ENCODE peak calls at places on chromosome 16, in nine cellular contexts. One of them, this sample, is unnamed.

GRCh38 chr16:67199011-67199807 is at the start of gene ELMO3:
- DNase-seq in K562: peak
- DNase-seq in prostate gland: peak
- DNase-seq in HCT116: no peak
- DNase-seq in H1: peak
- DNase-seq in stomach: peak
- DNase-seq in GM12878: no peak
- DNase-seq in sigmoid colon: no peak
- DNase-seq in breast epithelium: peak
- DNase-seq in this sample: peak

GRCh38 chr16:51009813-51010212 is 141.3 kb downstream of the SALL1 start:
- DNase-seq in K562: no peak
- DNase-seq in H1: no peak
- DNase-seq in HCT116: no peak
- DNase-seq in prostate gland: no peak
- DNase-seq in sigmoid colon: no peak
- DNase-seq in GM12878: no peak
- DNase-seq in breast epithelium: no peak
- DNase-seq in stomach: no peak
- DNase-seq in this sample: no peak

GRCh38 chr16:66844342-66845079 is at the start of gene CA7:
- DNase-seq in stomach: no peak
- DNase-seq in HCT116: no peak
- DNase-seq in prostate gland: no peak
- DNase-seq in breast epithelium: no peak
- DNase-seq in H1: peak
- DNase-seq in K562: peak
- DNase-seq in GM12878: no peak
- DNase-seq in sigmoid colon: no peak
- DNase-seq in this sample: no peak

GRCh38 chr16:64858076-64858475 is 263.8 kb downstream of the CDH11 start:
- DNase-seq in GM12878: no peak
- DNase-seq in stomach: no peak
- DNase-seq in HCT116: no peak
- DNase-seq in breast epithelium: no peak
- DNase-seq in K562: no peak
- DNase-seq in prostate gland: no peak
- DNase-seq in sigmoid colon: no peak
- DNase-seq in H1: no peak
- DNase-seq in this sample: no peak

GRCh38 chr16:79757968-79758367 is 157.4 kb upstream of the MAF start:
- DNase-seq in sigmoid colon: no peak
- DNase-seq in GM12878: no peak
- DNase-seq in prostate gland: no peak
- DNase-seq in stomach: no peak
- DNase-seq in K562: no peak
- DNase-seq in HCT116: no peak
- DNase-seq in H1: no peak
- DNase-seq in breast epithelium: no peak
- DNase-seq in this sample: no peak

GRCh38 chr16:48831081-48831722 is 221.2 kb upstream of the N4BP1 start:
- DNase-seq in H1: peak
- DNase-seq in breast epithelium: no peak
- DNase-seq in GM12878: no peak
- DNase-seq in sigmoid colon: no peak
- DNase-seq in prostate gland: no peak
- DNase-seq in K562: peak
- DNase-seq in HCT116: peak
- DNase-seq in stomach: no peak
- DNase-seq in this sample: no peak

GRCh38 chr16:25110392-25110947 is 1.1 kb upstream of the LCMT1 start:
- DNase-seq in sigmoid colon: no peak
- DNase-seq in K562: no peak
- DNase-seq in prostate gland: no peak
- DNase-seq in breast epithelium: no peak
- DNase-seq in H1: no peak
- DNase-seq in GM12878: no peak
- DNase-seq in HCT116: no peak
- DNase-seq in stomach: no peak
- DNase-seq in this sample: peak

GRCh38 chr16:72137380-72138063 is 34.4 kb downstream of the PMFBP1 start:
- DNase-seq in stomach: no peak
- DNase-seq in prostate gland: no peak
- DNase-seq in H1: no peak
- DNase-seq in breast epithelium: no peak
- DNase-seq in K562: no peak
- DNase-seq in HCT116: no peak
- DNase-seq in sigmoid colon: no peak
- DNase-seq in GM12878: no peak
- DNase-seq in this sample: no peak

GRCh38 chr16:4372578-4373355 is 1.1 kb downstream of the VASN start:
- DNase-seq in stomach: peak
- DNase-seq in H1: no peak
- DNase-seq in HCT116: no peak
- DNase-seq in K562: peak
- DNase-seq in prostate gland: no peak
- DNase-seq in GM12878: no peak
- DNase-seq in sigmoid colon: peak
- DNase-seq in breast epithelium: no peak
- DNase-seq in this sample: no peak

GRCh38 chr16:75754126-75754525 is 27.8 kb upstream of the CPHXL start:
- DNase-seq in sigmoid colon: no peak
- DNase-seq in prostate gland: peak
- DNase-seq in H1: no peak
- DNase-seq in HCT116: no peak
- DNase-seq in breast epithelium: no peak
- DNase-seq in GM12878: no peak
- DNase-seq in stomach: peak
- DNase-seq in K562: no peak
- DNase-seq in this sample: peak

GRCh38 chr16:75476817-75477216 is 12.3 kb upstream of the TMEM170A start:
- DNase-seq in K562: no peak
- DNase-seq in GM12878: no peak
- DNase-seq in sigmoid colon: no peak
- DNase-seq in breast epithelium: no peak
- DNase-seq in H1: no peak
- DNase-seq in prostate gland: no peak
- DNase-seq in stomach: no peak
- DNase-seq in HCT116: no peak
- DNase-seq in this sample: no peak

GRCh38 chr16:23334421-23334853 is 32.3 kb downstream of the SCNN1B start:
- DNase-seq in GM12878: peak
- DNase-seq in H1: no peak
- DNase-seq in prostate gland: no peak
- DNase-seq in stomach: no peak
- DNase-seq in K562: no peak
- DNase-seq in breast epithelium: no peak
- DNase-seq in sigmoid colon: no peak
- DNase-seq in HCT116: no peak
- DNase-seq in this sample: no peak

GRCh38 chr16:53034306-53034705 is 18.4 kb downstream of the CHD9NB start:
- DNase-seq in prostate gland: no peak
- DNase-seq in stomach: no peak
- DNase-seq in GM12878: no peak
- DNase-seq in sigmoid colon: no peak
- DNase-seq in H1: no peak
- DNase-seq in K562: no peak
- DNase-seq in HCT116: no peak
- DNase-seq in breast epithelium: no peak
- DNase-seq in this sample: no peak

GRCh38 chr16:53642094-53642493 is 61.6 kb downstream of the RPGRIP1L start:
- DNase-seq in prostate gland: no peak
- DNase-seq in HCT116: no peak
- DNase-seq in K562: no peak
- DNase-seq in GM12878: no peak
- DNase-seq in sigmoid colon: no peak
- DNase-seq in stomach: no peak
- DNase-seq in breast epithelium: no peak
- DNase-seq in H1: no peak
- DNase-seq in this sample: no peak

GRCh38 chr16:23557779-23558330 is 328 bp downstream of the UBFD1 start:
- DNase-seq in H1: no peak
- DNase-seq in K562: no peak
- DNase-seq in breast epithelium: no peak
- DNase-seq in HCT116: no peak
- DNase-seq in stomach: no peak
- DNase-seq in prostate gland: peak
- DNase-seq in GM12878: no peak
- DNase-seq in sigmoid colon: peak
- DNase-seq in this sample: peak

GRCh38 chr16:10862432-10862831 is 14.6 kb upstream of the CIITA start:
- DNase-seq in stomach: peak
- DNase-seq in HCT116: peak
- DNase-seq in GM12878: no peak
- DNase-seq in prostate gland: no peak
- DNase-seq in breast epithelium: no peak
- DNase-seq in K562: no peak
- DNase-seq in sigmoid colon: peak
- DNase-seq in H1: no peak
- DNase-seq in this sample: no peak

GRCh38 chr16:13189250-13189649 is 287.9 kb downstream of the SHISA9 start:
- DNase-seq in stomach: no peak
- DNase-seq in sigmoid colon: no peak
- DNase-seq in breast epithelium: no peak
- DNase-seq in prostate gland: no peak
- DNase-seq in HCT116: no peak
- DNase-seq in K562: no peak
- DNase-seq in H1: no peak
- DNase-seq in GM12878: no peak
- DNase-seq in this sample: no peak

GRCh38 chr16:13181432-13181831 is 280.0 kb downstream of the SHISA9 start:
- DNase-seq in H1: no peak
- DNase-seq in GM12878: no peak
- DNase-seq in sigmoid colon: no peak
- DNase-seq in stomach: no peak
- DNase-seq in breast epithelium: no peak
- DNase-seq in prostate gland: no peak
- DNase-seq in HCT116: no peak
- DNase-seq in K562: no peak
- DNase-seq in this sample: no peak

GRCh38 chr16:13186813-13187212 is 285.4 kb downstream of the SHISA9 start:
- DNase-seq in breast epithelium: no peak
- DNase-seq in sigmoid colon: no peak
- DNase-seq in stomach: no peak
- DNase-seq in H1: no peak
- DNase-seq in prostate gland: no peak
- DNase-seq in GM12878: no peak
- DNase-seq in HCT116: no peak
- DNase-seq in K562: no peak
- DNase-seq in this sample: no peak
- TF ChIP-seq CTCF in breast epithelium: no peak
- TF ChIP-seq CTCF in sigmoid colon: no peak
- TF ChIP-seq CTCF in stomach: no peak
- TF ChIP-seq CTCF in H1: peak
- TF ChIP-seq CTCF in prostate gland: no peak
- TF ChIP-seq CTCF in GM12878: no peak
- TF ChIP-seq CTCF in HCT116: peak
- TF ChIP-seq CTCF in K562: no peak
- TF ChIP-seq CTCF in this sample: no peak

GRCh38 chr16:57706717-57707116 is 12.1 kb downstream of the DRC7 start:
- DNase-seq in prostate gland: no peak
- DNase-seq in H1: no peak
- DNase-seq in stomach: no peak
- DNase-seq in sigmoid colon: no peak
- DNase-seq in K562: no peak
- DNase-seq in HCT116: no peak
- DNase-seq in GM12878: no peak
- DNase-seq in breast epithelium: no peak
- DNase-seq in this sample: no peak
- TF ChIP-seq POLR2AphosphoS5 in prostate gland: no peak
- TF ChIP-seq POLR2AphosphoS5 in H1: no peak
- TF ChIP-seq POLR2AphosphoS5 in stomach: no peak
- TF ChIP-seq POLR2AphosphoS5 in sigmoid colon: no peak
- TF ChIP-seq POLR2AphosphoS5 in K562: no peak
- TF ChIP-seq POLR2AphosphoS5 in HCT116: no peak
- TF ChIP-seq POLR2AphosphoS5 in GM12878: no peak
- TF ChIP-seq POLR2AphosphoS5 in breast epithelium: no peak
- TF ChIP-seq POLR2AphosphoS5 in this sample: no peak

DNA sequence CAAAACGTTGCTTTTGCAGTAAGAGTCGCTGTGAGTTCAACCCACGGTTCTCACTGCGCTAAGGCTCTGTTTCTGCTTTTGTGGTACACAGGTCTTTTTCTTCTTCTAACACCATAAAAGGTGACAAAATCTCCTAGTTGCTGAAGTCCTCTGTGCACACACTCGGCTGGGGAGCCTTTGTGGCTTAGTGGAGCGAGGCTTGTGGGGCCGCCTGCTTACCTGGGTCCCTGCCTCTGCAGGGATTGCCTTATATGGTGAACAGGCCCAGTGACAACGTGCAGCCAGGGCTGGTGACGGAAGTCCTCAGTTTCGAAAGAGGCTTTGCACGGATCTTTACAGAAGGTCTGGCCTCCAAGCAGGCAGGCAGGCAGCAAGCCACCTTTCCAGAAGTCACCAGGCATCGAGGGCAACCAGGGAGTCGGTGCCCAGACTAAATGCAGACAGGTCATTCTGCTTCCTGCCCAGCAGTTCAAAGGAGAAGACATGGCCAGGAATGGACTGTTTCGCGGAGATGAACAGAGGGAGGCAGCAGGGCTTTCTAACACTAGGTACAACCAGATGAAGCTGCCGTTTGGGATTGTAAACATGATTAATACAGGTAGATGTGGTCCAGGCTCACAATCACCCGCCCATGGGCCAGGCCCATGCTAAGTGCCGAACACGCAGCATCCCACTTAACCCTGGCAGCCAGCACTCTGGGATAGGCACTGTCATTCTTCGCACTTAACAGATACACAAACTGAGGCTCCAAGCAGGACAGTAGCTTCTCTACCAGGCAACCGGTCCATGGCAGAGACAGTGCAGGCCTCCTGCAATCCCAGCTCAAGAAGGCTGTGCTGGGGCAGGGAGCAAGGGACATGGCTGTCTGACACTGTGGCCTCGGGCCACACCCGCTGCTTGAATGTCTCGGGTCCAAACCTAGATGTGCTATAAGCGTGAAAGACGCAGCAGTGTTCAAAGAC is 10.7 kb upstream of the MEAK7 start:
- DNase-seq in sigmoid colon: no peak
- DNase-seq in breast epithelium: no peak
- DNase-seq in H1: no peak
- DNase-seq in GM12878: peak
- DNase-seq in stomach: peak
- DNase-seq in K562: no peak
- DNase-seq in HCT116: no peak
- DNase-seq in prostate gland: no peak
- DNase-seq in this sample: peak
- TF ChIP-seq POLR2A in sigmoid colon: no peak
- TF ChIP-seq POLR2A in breast epithelium: no peak
- TF ChIP-seq POLR2A in H1: no peak
- TF ChIP-seq POLR2A in GM12878: peak
- TF ChIP-seq POLR2A in stomach: no peak
- TF ChIP-seq POLR2A in K562: no peak
- TF ChIP-seq POLR2A in HCT116: no peak
- TF ChIP-seq POLR2A in prostate gland: no peak
- TF ChIP-seq POLR2A in this sample: no peak

DNA sequence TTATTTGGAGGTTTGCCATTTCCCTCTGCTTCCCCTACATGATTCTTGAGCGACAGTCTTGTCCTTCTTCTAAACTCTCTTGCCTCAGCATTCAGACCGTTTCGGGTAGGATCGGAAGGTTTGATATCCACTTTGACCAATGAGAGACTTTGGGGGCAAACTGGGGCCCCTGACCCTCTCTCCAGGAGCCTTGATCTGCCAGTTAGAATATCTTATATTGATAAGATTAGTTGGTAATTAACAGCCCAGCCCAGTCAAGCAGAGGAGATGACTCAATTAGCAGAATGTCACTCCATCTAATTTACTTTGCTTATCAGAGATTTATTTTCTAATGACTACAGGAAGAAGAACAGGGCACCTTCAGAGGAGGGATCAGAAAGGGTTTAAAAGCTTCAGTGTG is 532.8 kb downstream of the XYLT1 start:
- DNase-seq in H1: no peak
- DNase-seq in K562: no peak
- DNase-seq in breast epithelium: no peak
- DNase-seq in prostate gland: no peak
- DNase-seq in HCT116: no peak
- DNase-seq in sigmoid colon: no peak
- DNase-seq in stomach: no peak
- DNase-seq in GM12878: no peak
- DNase-seq in this sample: no peak
- TF ChIP-seq CTCF in H1: no peak
- TF ChIP-seq CTCF in K562: no peak
- TF ChIP-seq CTCF in breast epithelium: no peak
- TF ChIP-seq CTCF in prostate gland: no peak
- TF ChIP-seq CTCF in HCT116: no peak
- TF ChIP-seq CTCF in sigmoid colon: no peak
- TF ChIP-seq CTCF in stomach: no peak
- TF ChIP-seq CTCF in GM12878: no peak
- TF ChIP-seq CTCF in this sample: no peak

This sample was measured in transverse colon.